ENCODE peak calls at places on chromosomes 2 and 18, in five cellular contexts. K is mammary epithelial cell, O is psoas muscle, G is endothelial cell of umbilical vein, C is neural progenitor cell. T is an unnamed sample. For H3K36me3 and H3K4me1, the result is how much of the 10 kb centered on the place peaks cover.

GRCh38 chr18:42087876-42088275 is 132.8 kb downstream of the PIK3C3 start:
- DNase-seq in K (no peak), O (no peak), G (no peak), C (no peak), T (no peak)

GRCh38 chr2:65626831-65627230 is 194.4 kb upstream of the SPRED2 start:
- DNase-seq in K (no peak), O (no peak), G (no peak), C (no peak), T (no peak)

GRCh38 chr18:50986360-50987087 is 18.7 kb downstream of the ELAC1 start:
- DNase-seq in K (no peak), O (no peak), G (no peak), C (no peak), T (no peak)

GRCh38 chr18:46636040-46636630 is 20.9 kb downstream of the LOXHD1 start:
- DNase-seq in K (no peak), O (no peak), G (no peak), C (no peak), T (peak)

GRCh38 chr2:23901966-23902942 is 24.7 kb downstream of the ATAD2B start:
- DNase-seq in K (peak), O (no peak), G (no peak), C (no peak), T (no peak)

GRCh38 chr2:235709124-235709813 is 215.4 kb downstream of the AGAP1 start:
- DNase-seq in K (peak), O (peak), G (no peak), C (no peak), T (no peak)

GRCh38 chr2:25397777-25398176 is 56.1 kb upstream of the DNMT3A start:
- DNase-seq in K (no peak), O (no peak), G (no peak), C (no peak), T (no peak)

GRCh38 chr2:28835787-28836186 is 25.2 kb downstream of the SPDYA start:
- DNase-seq in K (no peak), O (no peak), G (no peak), C (no peak), T (no peak)

GRCh38 chr2:213145723-213146242 is 5.6 kb downstream of the IKZF2 start:
- DNase-seq in K (no peak), O (no peak), G (no peak), C (no peak), T (no peak)

GRCh38 chr2:159290289-159290907 is 3.9 kb upstream of the WDSUB1 start:
- DNase-seq in K (peak), O (no peak), G (peak), C (no peak), T (no peak)

GRCh38 chr2:74552914-74553811 is 579 bp downstream of the LOXL3 start:
- DNase-seq in K (no peak), O (no peak), G (no peak), C (peak), T (no peak)

GRCh38 chr2:206212673-206213513 is 53.2 kb downstream of the EEF1B2 start:
- DNase-seq in K (peak), O (no peak), G (peak), C (no peak), T (no peak)

GRCh38 chr2:64142817-64143153 is 1.4 kb downstream of the PELI1 start:
- DNase-seq in K (no peak), O (no peak), G (no peak), C (no peak), T (no peak)

GRCh38 chr2:162210385-162210784 is 32.9 kb downstream of the FAP start:
- DNase-seq in K (no peak), O (no peak), G (no peak), C (no peak), T (no peak)

GRCh38 chr2:42770288-42771131 is 6.6 kb upstream of the OXER1 start:
- DNase-seq in K (peak), O (no peak), G (peak), C (peak), T (no peak)

GRCh38 chr2:102932521-102932920 is 170.7 kb downstream of the TMEM182 start:
- DNase-seq in K (no peak), O (no peak), G (no peak), C (peak), T (no peak)

GRCh38 chr2:70991142-70991541 is 3.5 kb downstream of the TEX261 start:
- DNase-seq in K (no peak), O (no peak), G (no peak), C (no peak), T (peak)

GRCh38 chr18:27175914-27176313 is 9.2 kb downstream of the CHST9 start:
- DNase-seq in K (no peak), O (no peak), G (no peak), C (peak), T (no peak)

GRCh38 chr2:238238766-238239551 is 879 bp downstream of the HES6 start:
- DNase-seq in K (no peak), O (peak), G (no peak), C (peak), T (no peak)

GRCh38 chr2:29923110-29923721 is 1.8 kb upstream of the ALK start:
- DNase-seq in K (peak), O (peak), G (peak), C (peak), T (peak)

GRCh38 chr2:238924032-238924431 is 76.1 kb downstream of the TWIST2 start:
- DNase-seq in K (no peak), O (no peak), G (no peak), C (no peak), T (no peak)

GRCh38 chr18:26646897-26647296 is 98.5 kb upstream of the KCTD1 start:
- DNase-seq in K (peak), O (no peak), G (no peak), C (no peak), T (no peak)

GRCh38 chr2:38377501-38378258 is 607 bp upstream of the ATL2 start:
- DNase-seq in K (no peak), O (no peak), G (no peak), C (no peak), T (no peak)

GRCh38 chr2:11505652-11506610 is 27.9 kb upstream of the GREB1 start:
- DNase-seq in K (peak), O (no peak), G (no peak), C (no peak), T (no peak)

GRCh38 chr2:144603334-144603733 is 83.4 kb upstream of the ZEB2 start:
- DNase-seq in K (no peak), O (no peak), G (no peak), C (no peak), T (no peak)

GRCh38 chr2:201816674-201817073 is 10.3 kb downstream of the CDK15 start:
- DNase-seq in K (no peak), O (no peak), G (no peak), C (no peak), T (no peak)

GRCh38 chr2:119929537-119929936 is 83.3 kb upstream of the EPB41L5 start:
- DNase-seq in K (no peak), O (no peak), G (no peak), C (no peak), T (no peak)

GRCh38 chr18:73093687-73094250 is 226.0 kb upstream of the NETO1 start:
- DNase-seq in K (peak), O (no peak), G (no peak), C (no peak), T (no peak)

GRCh38 chr2:109525836-109526235 is 87.9 kb downstream of the SEPTIN10 start:
- DNase-seq in K (no peak), O (no peak), G (no peak), C (peak), T (no peak)

GRCh38 chr2:197191177-197191947 is 119.2 kb downstream of the ANKRD44 start:
- DNase-seq in K (peak), O (no peak), G (peak), C (peak), T (no peak)

GRCh38 chr2:236979664-236980063 is 106.0 kb upstream of the COPS8 start:
- DNase-seq in K (no peak), O (no peak), G (no peak), C (no peak), T (no peak)

GRCh38 chr2:100520224-100520623 is 42.6 kb upstream of the PDCL3 start:
- DNase-seq in K (peak), O (no peak), G (no peak), C (no peak), T (no peak)

GRCh38 chr18:10715791-10716190 is 190.0 kb downstream of the NAPG start:
- DNase-seq in K (peak), O (no peak), G (no peak), C (no peak), T (no peak)

GRCh38 chr18:23356915-23357421 is 96.1 kb upstream of the RIOK3 start:
- DNase-seq in K (no peak), O (no peak), G (peak), C (no peak), T (no peak)

GRCh38 chr2:16014041-16014787 is 73.9 kb downstream of the MYCN start:
- DNase-seq in K (no peak), O (no peak), G (no peak), C (no peak), T (no peak)

GRCh38 chr2:164150601-164151000 is 414.8 kb upstream of the FIGN start:
- DNase-seq in K (no peak), O (no peak), G (no peak), C (no peak), T (no peak)

GRCh38 chr2:64858541-64859031 is 130.6 kb upstream of the SLC1A4 start:
- DNase-seq in K (no peak), O (no peak), G (no peak), C (no peak), T (no peak)

GRCh38 chr2:126859631-126860030 is 39.1 kb upstream of the TEX51 start:
- DNase-seq in K (no peak), O (no peak), G (no peak), C (no peak), T (peak)

GRCh38 chr2:190415794-190416729 is 7.9 kb downstream of the MFSD6 start:
- DNase-seq in K (no peak), O (no peak), G (no peak), C (no peak), T (no peak)

GRCh38 chr2:38997784-38998183 is 108.1 kb downstream of the ARHGEF33 start:
- DNase-seq in K (peak), O (no peak), G (peak), C (no peak), T (no peak)

DNA sequence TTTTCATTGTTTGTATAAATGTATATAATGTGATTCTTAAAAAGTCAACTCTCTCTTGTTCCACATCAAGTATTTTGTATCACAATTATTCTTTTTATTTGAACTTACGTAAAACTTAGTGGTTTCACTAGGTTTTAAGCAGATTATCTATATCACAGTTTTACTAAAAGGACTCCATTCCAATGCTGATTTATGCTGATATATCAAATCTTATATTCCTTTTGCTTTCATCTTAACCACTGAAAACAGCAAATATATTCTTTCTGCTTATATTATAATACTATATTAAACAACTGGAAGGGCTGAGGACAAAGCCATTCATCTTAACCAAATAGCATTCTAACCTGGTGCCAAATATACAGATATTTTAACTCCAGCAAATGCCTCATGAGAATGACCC is 24.2 kb downstream of the TRAPPC8 start:
- DNase-seq in K (no peak), O (no peak), G (no peak), C (no peak), T (no peak)
- TF ChIP-seq CTCF in K (no peak), O (no peak), G (no peak), C (no peak), T (no peak)

DNA sequence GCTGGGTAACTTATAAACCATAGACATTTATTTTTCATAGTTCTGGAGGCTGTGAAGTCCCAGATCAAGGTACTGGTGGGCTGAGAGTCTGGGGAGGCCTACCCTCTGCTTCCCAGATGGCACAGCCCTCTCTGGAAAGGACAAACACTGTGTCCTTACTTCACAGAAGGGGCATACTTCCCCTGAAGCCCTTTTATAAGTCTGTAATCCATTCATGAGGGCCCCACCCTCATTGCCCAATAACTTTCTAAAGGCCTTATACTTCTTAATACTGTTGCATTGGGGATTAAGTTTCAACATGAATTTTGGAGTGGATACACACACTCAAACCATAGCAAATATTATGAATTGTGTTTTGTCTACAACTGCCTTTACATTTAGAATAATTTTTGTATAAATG is 36.0 kb downstream of the ATIC start:
- DNase-seq in K (no peak), O (no peak), G (no peak), C (no peak), T (no peak)
- H3K36me3 ChIP-seq in K (under half), O (under half), G (under half), C (under half), T (half or more)

GRCh38 chr2:54862742-54863141 is 139.3 kb downstream of the EML6 start:
- DNase-seq in K (no peak), O (no peak), G (no peak), C (no peak), T (no peak)

GRCh38 chr2:54864727-54865126 is 141.3 kb downstream of the EML6 start:
- DNase-seq in K (no peak), O (no peak), G (no peak), C (no peak), T (no peak)

GRCh38 chr2:54862229-54862628 is 138.8 kb downstream of the EML6 start:
- DNase-seq in K (no peak), O (no peak), G (no peak), C (no peak), T (no peak)

GRCh38 chr2:54866179-54866578 is 142.7 kb downstream of the EML6 start:
- DNase-seq in K (no peak), O (no peak), G (no peak), C (no peak), T (no peak)

GRCh38 chr2:54863660-54864059 is 140.2 kb downstream of the EML6 start:
- DNase-seq in K (no peak), O (no peak), G (no peak), C (no peak), T (no peak)
- H3K4me1 ChIP-seq in K (under half), O (under half), G (under half), C (under half), T (under half)

DNA sequence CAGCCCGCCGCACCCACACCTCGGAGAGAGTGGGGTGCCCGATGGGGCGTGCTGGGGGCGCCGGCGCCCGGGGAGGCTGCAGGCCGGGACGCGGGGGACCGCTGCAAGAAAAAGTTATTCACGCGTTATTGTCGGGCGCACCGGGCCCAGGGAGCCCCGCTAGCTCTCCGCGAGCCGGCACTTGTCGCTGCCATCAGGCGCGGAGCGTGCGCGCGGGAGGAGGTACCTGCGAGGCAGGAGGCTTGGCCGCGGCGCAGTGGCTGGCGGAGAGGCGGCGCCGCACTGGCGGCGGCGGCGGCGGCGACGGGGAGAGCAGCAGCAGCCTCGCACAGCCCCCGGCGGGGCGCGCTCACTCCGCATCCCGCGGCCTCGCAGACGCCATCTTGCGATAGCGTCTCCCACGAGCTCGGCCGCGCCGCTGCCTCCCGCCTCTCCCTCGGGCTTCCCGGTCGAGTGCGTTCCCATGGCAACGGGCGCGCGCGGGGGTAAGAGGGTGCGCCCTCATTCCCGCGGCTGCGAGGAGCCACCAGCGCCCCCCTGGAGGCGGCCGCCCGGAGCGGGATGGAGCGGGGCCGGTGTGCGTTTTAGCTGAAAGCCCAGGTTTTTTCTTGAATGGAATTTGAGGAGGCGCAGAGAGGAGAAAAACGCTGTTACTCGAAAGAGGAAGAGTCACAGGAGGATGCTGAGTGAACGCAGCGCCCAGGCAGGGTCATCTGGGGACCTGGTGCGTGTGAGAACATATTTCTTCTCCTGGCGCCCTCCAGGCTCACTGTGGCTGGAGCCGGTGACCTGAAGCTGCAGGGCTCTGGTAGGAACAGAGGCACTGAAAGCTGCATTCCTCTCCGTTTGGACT is at the start of gene CHN1:
- DNase-seq in K (peak), O (peak), G (peak), C (peak), T (peak)
- TF ChIP-seq CTCF in K (no peak), O (no peak), G (no peak), C (peak), T (no peak)

GRCh38 chr2:181458881-181459280 is 1.7 kb downstream of the ITGA4 start:
- DNase-seq in K (peak), O (no peak), G (no peak), C (no peak), T (no peak)

GRCh38 chr2:181459646-181460045 is 2.5 kb downstream of the ITGA4 start:
- DNase-seq in K (no peak), O (no peak), G (no peak), C (no peak), T (no peak)

GRCh38 chr2:181462032-181462431 is 4.8 kb downstream of the ITGA4 start:
- DNase-seq in K (no peak), O (no peak), G (no peak), C (no peak), T (no peak)

GRCh38 chr2:181463573-181463972 is 6.4 kb downstream of the ITGA4 start:
- DNase-seq in K (no peak), O (no peak), G (no peak), C (no peak), T (no peak)

DNA sequence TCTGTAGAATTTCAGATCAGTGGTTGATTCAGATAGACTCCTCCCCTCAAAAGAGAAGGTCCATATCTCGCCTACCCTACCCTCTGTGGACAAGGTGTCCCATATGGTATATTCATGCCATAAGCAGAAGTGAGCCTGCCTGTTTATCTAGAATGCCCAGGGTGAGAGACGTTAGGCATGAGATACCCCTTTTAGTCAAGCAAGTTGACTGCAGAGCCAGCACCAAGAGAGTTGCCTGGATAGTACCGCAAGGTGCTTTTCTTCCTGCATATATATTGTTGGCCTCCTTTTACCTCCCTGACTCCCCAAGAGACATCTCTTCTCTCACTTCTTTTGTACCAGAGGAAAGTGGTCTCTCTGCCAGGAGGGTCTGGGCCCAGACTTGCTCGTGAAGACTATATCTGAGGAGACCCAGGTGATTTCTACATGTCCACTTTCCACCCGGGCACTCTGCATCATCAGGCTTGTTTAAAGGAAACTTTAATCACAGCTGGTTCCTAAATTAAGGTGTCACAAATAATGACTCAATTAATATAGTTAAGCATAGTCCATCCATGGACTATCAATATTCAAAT is 4.0 kb downstream of the ITGA4 start:
- DNase-seq in K (no peak), O (no peak), G (no peak), C (no peak), T (no peak)
- H3K36me3 ChIP-seq in K (under half), O (under half), G (under half), C (under half), T (under half)

GRCh38 chr2:116489944-116490343 is 1324.5 kb upstream of the DDX18 start:
- DNase-seq in K (no peak), O (no peak), G (no peak), C (no peak), T (no peak)
- H3K4me1 ChIP-seq in K (under half), O (under half), G (under half), C (under half), T (under half)

DNA sequence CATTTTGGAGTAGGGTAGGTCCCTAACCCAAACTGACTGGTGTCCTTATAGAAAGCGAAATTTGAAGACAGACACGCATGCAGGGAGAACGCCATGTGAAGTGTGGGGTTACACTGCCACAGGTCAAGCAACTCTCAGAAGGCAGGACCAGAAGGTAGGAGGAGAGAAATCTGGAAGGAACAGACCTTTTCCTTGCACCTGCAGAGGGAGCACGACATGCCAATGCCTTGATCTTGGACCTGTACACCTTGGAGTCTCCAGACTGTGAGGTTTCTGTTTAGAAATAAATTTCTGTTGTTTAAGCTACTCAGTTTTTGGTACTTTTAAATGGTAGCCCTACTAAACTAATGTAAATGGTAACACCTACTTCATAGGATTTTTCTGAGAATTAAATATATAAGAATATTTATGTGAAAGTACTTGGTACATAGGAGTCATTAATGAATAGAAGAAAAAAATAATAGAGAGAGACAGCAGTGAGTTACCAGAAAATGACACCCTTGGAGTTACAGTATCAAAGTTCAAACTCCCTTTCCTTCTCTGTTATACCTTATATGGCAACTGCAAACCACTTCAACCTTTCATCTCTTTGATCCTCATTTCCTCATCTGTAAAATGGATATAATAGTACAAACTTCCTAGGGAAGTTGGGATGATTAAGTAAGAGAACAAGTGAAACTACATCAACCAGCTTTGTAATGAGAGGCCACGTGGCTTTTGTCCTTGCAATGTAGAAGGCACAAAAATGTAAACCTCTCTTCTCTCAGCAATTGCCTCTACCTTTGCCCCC is 184.9 kb upstream of the PARD3B start:
- DNase-seq in K (no peak), O (no peak), G (no peak), C (no peak), T (no peak)
- TF ChIP-seq CTCF in K (no peak), O (no peak), G (no peak), C (no peak), T (no peak)